ENCODE peak calls at places on chromosomes 16 and 17, in five cellular contexts. D, Q, M, W and O are unnamed samples.

GRCh38 chr17:34171245-34171818 is 83.8 kb upstream of the CCL2 start:
- DNase-seq in M (no peak), W (no peak), Q (peak; percentile 49), D (peak; percentile 50), O (peak; percentile 67)

GRCh38 chr16:81779540-81780320 is 639 bp downstream of the PLCG2 start:
- DNase-seq in W (no peak), M (no peak), D (no peak), Q (no peak), O (no peak)

GRCh38 chr16:21666772-21667171 is 3.0 kb downstream of the OTOA start:
- DNase-seq in W (no peak), M (no peak), D (no peak), Q (no peak), O (no peak)

GRCh38 chr17:76740329-76741118 is 2.6 kb downstream of the MFSD11 start:
- DNase-seq in M (no peak), Q (no peak), D (no peak), W (no peak), O (no peak)

GRCh38 chr17:10574324-10574723 is 24.9 kb upstream of the MYH2 start:
- DNase-seq in Q (no peak), W (no peak), D (no peak), M (peak; percentile 11), O (no peak)

GRCh38 chr17:44241104-44241503 is 21.6 kb upstream of the UBTF start:
- DNase-seq in W (no peak), M (no peak), Q (no peak), D (no peak), O (no peak)

GRCh38 chr17:83187782-83188311 is 108.4 kb downstream of the METRNL start:
- DNase-seq in Q (no peak), W (no peak), D (no peak), M (no peak), O (no peak)

GRCh38 chr17:1787301-1787902 is 25.5 kb downstream of the SERPINF1 start:
- DNase-seq in D (no peak), M (peak; percentile 27), Q (peak; percentile 97), W (peak; percentile 81), O (no peak)

GRCh38 chr16:15033309-15033707 is 22.6 kb downstream of the NTAN1 start:
- DNase-seq in D (no peak), Q (no peak), M (no peak), W (no peak), O (no peak)

GRCh38 chr17:382644-383533 is 30.3 kb upstream of the RPH3AL start:
- DNase-seq in W (peak; percentile 38), Q (no peak), M (no peak), D (no peak), O (no peak)

GRCh38 chr16:19595043-19595767 is 39.7 kb downstream of the VPS35L start:
- DNase-seq in M (no peak), Q (peak; percentile 69), D (no peak), W (peak; percentile 28), O (no peak)

GRCh38 chr16:88847654-88848053 is 9.1 kb downstream of the GALNS start:
- DNase-seq in Q (no peak), M (no peak), W (no peak), D (no peak), O (no peak)

GRCh38 chr17:6666077-6666521 is 14.5 kb downstream of the C17orf100 start:
- DNase-seq in W (peak; percentile 71), Q (peak; percentile 82), D (peak; percentile 33), M (peak; percentile 22), O (peak; percentile 78)

GRCh38 chr17:32673964-32674363 is 187.2 kb downstream of the CDK5R1 start:
- DNase-seq in D (no peak), Q (no peak), W (no peak), M (no peak), O (no peak)